ENCODE peak calls at places on chromosomes 12 and 14, in six cellular contexts. N is mesothelial cell of epicardium, Y is GM10248, D is endodermal cell, B is A549, P is foreskin keratinocyte. I is an unnamed sample.

GRCh38 chr14:58878740-58879139 is 241.0 kb downstream of the DACT1 start:
- DNase-seq in P (no peak), Y (no peak), N (no peak), B (no peak), D (no peak), I (no peak)

GRCh38 chr12:42790761-42791151 is 201.2 kb upstream of the PRICKLE1 start:
- DNase-seq in D (peak; percentile 62), P (peak; percentile 40), Y (no peak), N (no peak), B (peak; percentile 19), I (no peak)

GRCh38 chr14:83425138-83425537 is 1891.5 kb upstream of the SEL1L start:
- DNase-seq in D (no peak), Y (no peak), N (no peak), P (peak; percentile 83), B (no peak), I (no peak)

GRCh38 chr12:68310370-68310769 is 21.8 kb downstream of the MDM1 start:
- DNase-seq in D (no peak), P (peak; percentile 72), B (no peak), Y (no peak), N (no peak), I (no peak)

GRCh38 chr12:28024231-28024995 is 51.9 kb upstream of the PTHLH start:
- DNase-seq in N (no peak), P (peak; percentile 97), Y (no peak), D (no peak), B (no peak), I (no peak)

GRCh38 chr12:41188058-41188840 is at the start of gene PDZRN4:
- DNase-seq in D (peak; percentile 88), P (no peak), N (no peak), B (no peak), Y (peak; percentile 6), I (peak; percentile 29)

GRCh38 chr12:82329508-82329907 is 28.7 kb downstream of the CCDC59 start:
- DNase-seq in P (no peak), N (no peak), B (no peak), Y (no peak), D (no peak), I (no peak)

GRCh38 chr12:12441891-12442461 is 85.1 kb downstream of the BORCS5 start:
- DNase-seq in N (no peak), B (no peak), Y (peak; percentile 39), P (peak; percentile 74), D (no peak), I (no peak)

GRCh38 chr14:68160269-68160668 is 340.7 kb downstream of the RAD51B start:
- DNase-seq in D (no peak), B (no peak), Y (no peak), P (peak; percentile 36), N (no peak), I (no peak)

GRCh38 chr14:68153275-68153674 is 333.7 kb downstream of the RAD51B start:
- DNase-seq in Y (no peak), D (no peak), N (no peak), B (no peak), P (no peak), I (no peak)

GRCh38 chr14:68157971-68158371 is 338.4 kb downstream of the RAD51B start:
- DNase-seq in Y (no peak), N (no peak), D (no peak), B (no peak), P (peak; percentile 56), I (no peak)

GRCh38 chr14:68160779-68161546 is 341.4 kb downstream of the RAD51B start:
- DNase-seq in Y (no peak), N (no peak), D (no peak), B (no peak), P (no peak), I (no peak)

DNA sequence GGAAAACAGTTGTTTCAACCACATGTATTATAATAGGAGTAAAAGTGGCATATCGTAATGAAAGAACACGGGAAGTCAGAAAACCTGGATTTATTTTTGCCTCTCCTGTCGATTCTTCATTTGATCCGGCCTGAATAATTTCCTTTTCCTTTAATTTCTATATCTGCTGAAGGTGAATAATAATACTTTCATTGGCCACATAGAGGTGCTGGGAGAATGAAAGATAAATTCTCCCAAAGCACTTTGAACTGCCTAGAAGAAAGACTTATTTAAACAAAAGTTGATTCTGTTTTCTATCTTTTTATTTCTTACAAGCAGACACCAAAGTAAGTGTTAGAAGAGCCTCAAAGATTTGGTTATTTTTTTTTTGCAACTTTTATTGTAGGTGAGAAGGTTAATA is 339.1 kb downstream of the RAD51B start:
- DNase-seq in Y (no peak), D (no peak), B (no peak), N (no peak), P (no peak), I (no peak)
- TF ChIP-seq CTCF in Y (no peak), D (no peak), B (no peak), N (no peak), P (peak; percentile 34), I (no peak)

DNA sequence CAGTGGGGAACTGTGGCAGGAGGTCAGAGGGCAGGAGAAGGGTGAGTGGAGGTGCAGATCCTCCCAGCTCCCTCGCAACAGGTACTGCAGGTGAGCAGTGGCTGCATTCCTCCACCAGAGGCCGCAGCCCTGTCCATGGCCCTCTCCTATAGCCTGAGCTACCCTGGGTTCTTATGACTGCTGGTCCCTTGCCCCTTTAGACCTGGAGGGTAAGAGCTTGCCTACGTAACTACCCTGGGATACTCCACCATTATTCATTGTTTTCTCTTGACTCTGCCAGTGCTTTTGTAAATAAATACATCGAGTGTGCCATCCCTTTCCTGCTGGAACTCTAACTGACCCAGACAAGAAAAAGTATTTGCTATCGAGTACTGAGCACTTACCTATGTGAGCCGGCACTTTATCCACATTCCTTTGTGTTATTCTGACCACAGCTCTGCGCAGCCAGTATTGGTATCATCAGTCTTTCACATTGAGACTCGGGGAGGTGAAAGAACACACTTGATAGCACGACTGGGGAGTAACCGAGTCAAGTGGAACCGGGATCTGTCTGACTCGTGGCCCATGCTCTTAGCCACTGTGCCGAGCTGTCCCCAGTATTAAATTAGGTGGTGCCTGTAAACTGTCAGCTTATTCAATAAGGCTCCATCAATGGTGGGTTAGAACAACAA is 38.5 kb downstream of the LTBP2 start:
- DNase-seq in Y (no peak), B (no peak), N (no peak), D (peak; percentile 80), P (peak; percentile 65), I (no peak)
- TF ChIP-seq CTCF in Y (no peak), B (no peak), N (no peak), D (peak; percentile 77), P (peak; percentile 47), I (peak; percentile 54)

GRCh38 chr12:22047495-22047894 is 1.5 kb downstream of the CMAS start:
- DNase-seq in P (no peak), B (no peak), N (no peak), Y (no peak), D (no peak), I (no peak)
- TF ChIP-seq CTCF in P (no peak), B (no peak), N (no peak), Y (no peak), D (no peak), I (no peak)

GRCh38 chr12:113846883-113847282 is 119.2 kb downstream of the RBM19 start:
- DNase-seq in Y (no peak), D (no peak), N (no peak), B (no peak), P (no peak), I (no peak)
- TF ChIP-seq CTCF in Y (no peak), D (no peak), N (no peak), B (no peak), P (no peak), I (no peak)